ENCODE peak calls at places on chromosomes 12 and 14, in four cellular contexts. One of them, this sample, is unnamed. For H3K4me1, the result is how much of the 10 kb centered on the place peaks cover.

GRCh38 chr14:105168979-105169507 is 467 bp upstream of the JAG2 start:
- DNase-seq in PC-3: no peak
- DNase-seq in body of pancreas: no peak
- DNase-seq in neural progenitor cell: peak
- DNase-seq in this sample: peak

GRCh38 chr14:95197498-95198010 is 40.2 kb upstream of the DICER1 start:
- DNase-seq in PC-3: peak
- DNase-seq in body of pancreas: no peak
- DNase-seq in neural progenitor cell: peak
- DNase-seq in this sample: no peak

GRCh38 chr14:21343035-21343794 is 40.6 kb downstream of the SUPT16H start:
- DNase-seq in PC-3: no peak
- DNase-seq in body of pancreas: no peak
- DNase-seq in neural progenitor cell: no peak
- DNase-seq in this sample: no peak

GRCh38 chr14:96455588-96455987 is 46.6 kb upstream of the PAPOLA start:
- DNase-seq in PC-3: no peak
- DNase-seq in body of pancreas: no peak
- DNase-seq in neural progenitor cell: no peak
- DNase-seq in this sample: no peak

GRCh38 chr12:24861751-24862575 is 86.9 kb downstream of the BCAT1 start:
- DNase-seq in PC-3: no peak
- DNase-seq in body of pancreas: peak
- DNase-seq in neural progenitor cell: no peak
- DNase-seq in this sample: peak

GRCh38 chr12:1533602-1534304 is 60.6 kb downstream of the FBXL14 start:
- DNase-seq in PC-3: no peak
- DNase-seq in body of pancreas: no peak
- DNase-seq in neural progenitor cell: no peak
- DNase-seq in this sample: peak

GRCh38 chr12:96015672-96016071 is 19.5 kb upstream of the HAL start:
- DNase-seq in PC-3: peak
- DNase-seq in body of pancreas: peak
- DNase-seq in neural progenitor cell: peak
- DNase-seq in this sample: peak

GRCh38 chr12:52636189-52636588 is 15.8 kb downstream of the KRT2 start:
- DNase-seq in PC-3: no peak
- DNase-seq in body of pancreas: no peak
- DNase-seq in neural progenitor cell: no peak
- DNase-seq in this sample: no peak

GRCh38 chr14:65131176-65131765 is 29.0 kb upstream of the MAX start:
- DNase-seq in PC-3: peak
- DNase-seq in body of pancreas: no peak
- DNase-seq in neural progenitor cell: no peak
- DNase-seq in this sample: no peak

GRCh38 chr14:54486685-54487084 is 2.1 kb downstream of the GMFB start:
- DNase-seq in PC-3: no peak
- DNase-seq in body of pancreas: no peak
- DNase-seq in neural progenitor cell: no peak
- DNase-seq in this sample: peak

GRCh38 chr14:50631408-50631821 is 36.7 kb downstream of the SAV1 start:
- DNase-seq in PC-3: no peak
- DNase-seq in body of pancreas: no peak
- DNase-seq in neural progenitor cell: no peak
- DNase-seq in this sample: no peak

GRCh38 chr12:132284071-132284492 is 45.3 kb downstream of the GALNT9 start:
- DNase-seq in PC-3: peak
- DNase-seq in body of pancreas: no peak
- DNase-seq in neural progenitor cell: no peak
- DNase-seq in this sample: no peak

GRCh38 chr14:101857226-101857625 is 95.7 kb downstream of the PPP2R5C start:
- DNase-seq in PC-3: peak
- DNase-seq in body of pancreas: no peak
- DNase-seq in neural progenitor cell: no peak
- DNase-seq in this sample: no peak

GRCh38 chr14:36857842-36858445 is 196.3 kb downstream of the PAX9 start:
- DNase-seq in PC-3: no peak
- DNase-seq in body of pancreas: no peak
- DNase-seq in neural progenitor cell: no peak
- DNase-seq in this sample: no peak

GRCh38 chr14:78612666-78613065 is 442.5 kb downstream of the NRXN3 start:
- DNase-seq in PC-3: no peak
- DNase-seq in body of pancreas: no peak
- DNase-seq in neural progenitor cell: no peak
- DNase-seq in this sample: no peak

GRCh38 chr14:62253931-62254330 is 491.7 kb downstream of the SNAPC1 start:
- DNase-seq in PC-3: no peak
- DNase-seq in body of pancreas: no peak
- DNase-seq in neural progenitor cell: no peak
- DNase-seq in this sample: no peak

GRCh38 chr14:65156568-65157366 is 54.5 kb upstream of the MAX start:
- DNase-seq in PC-3: peak
- DNase-seq in body of pancreas: peak
- DNase-seq in neural progenitor cell: no peak
- DNase-seq in this sample: no peak

GRCh38 chr12:72017054-72017651 is 78.5 kb downstream of the TPH2 start:
- DNase-seq in PC-3: peak
- DNase-seq in body of pancreas: peak
- DNase-seq in neural progenitor cell: peak
- DNase-seq in this sample: peak

GRCh38 chr14:105605501-105606304 is 79.3 kb downstream of the TMEM121 start:
- DNase-seq in PC-3: no peak
- DNase-seq in body of pancreas: no peak
- DNase-seq in neural progenitor cell: no peak
- DNase-seq in this sample: no peak

GRCh38 chr14:94673781-94674231 is 61.6 kb downstream of the SERPINA3 start:
- DNase-seq in PC-3: no peak
- DNase-seq in body of pancreas: no peak
- DNase-seq in neural progenitor cell: no peak
- DNase-seq in this sample: no peak

GRCh38 chr14:69559581-69560011 is 15.1 kb downstream of the CCDC177 start:
- DNase-seq in PC-3: no peak
- DNase-seq in body of pancreas: no peak
- DNase-seq in neural progenitor cell: peak
- DNase-seq in this sample: no peak

DNA sequence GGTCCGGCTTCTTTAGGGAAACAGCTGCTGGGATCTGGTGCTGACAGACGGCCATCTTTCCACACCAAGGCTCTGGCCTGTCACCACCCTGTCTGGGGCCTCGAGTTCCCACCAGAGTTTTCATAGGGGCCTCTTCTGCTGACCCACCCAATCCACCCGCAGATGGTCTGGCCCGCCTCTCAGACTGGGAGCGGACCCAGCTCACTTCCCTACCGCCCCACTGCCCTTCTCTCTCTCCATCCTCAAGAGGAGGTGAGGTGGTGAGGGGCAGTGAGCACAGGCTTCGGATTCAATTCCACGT is 12.2 kb upstream of the RPS6KL1 start:
- DNase-seq in PC-3: no peak
- DNase-seq in body of pancreas: no peak
- DNase-seq in neural progenitor cell: no peak
- DNase-seq in this sample: no peak
- H3K4me1 ChIP-seq in PC-3: under half
- H3K4me1 ChIP-seq in body of pancreas: under half
- H3K4me1 ChIP-seq in neural progenitor cell: under half
- H3K4me1 ChIP-seq in this sample: under half

DNA sequence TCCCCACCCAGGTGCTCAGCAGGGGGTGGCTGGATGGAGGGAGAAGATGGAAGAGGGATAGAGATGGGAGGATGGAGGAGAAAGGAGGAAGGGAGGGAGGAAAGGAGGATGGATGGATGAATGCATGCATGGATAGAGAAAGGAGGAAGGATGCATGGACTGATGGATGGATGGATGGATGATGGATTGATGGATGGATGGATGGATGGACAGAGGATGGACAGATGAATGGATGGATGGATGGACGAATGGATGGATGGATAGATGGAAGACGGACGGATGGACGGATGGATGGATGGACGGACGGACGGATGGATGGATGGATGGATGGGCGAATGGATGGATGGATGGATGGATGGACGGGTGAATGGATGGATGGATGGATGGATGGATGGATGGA is 64.1 kb downstream of the NCOR2 start:
- DNase-seq in PC-3: no peak
- DNase-seq in body of pancreas: no peak
- DNase-seq in neural progenitor cell: no peak
- DNase-seq in this sample: no peak
- H3K4me1 ChIP-seq in PC-3: under half
- H3K4me1 ChIP-seq in body of pancreas: half or more
- H3K4me1 ChIP-seq in neural progenitor cell: half or more
- H3K4me1 ChIP-seq in this sample: under half

GRCh38 chr12:4148418-4149056 is 125.0 kb upstream of the CCND2 start:
- DNase-seq in PC-3: no peak
- DNase-seq in body of pancreas: peak
- DNase-seq in neural progenitor cell: no peak
- DNase-seq in this sample: no peak

GRCh38 chr12:4154672-4155225 is 118.8 kb upstream of the CCND2 start:
- DNase-seq in PC-3: no peak
- DNase-seq in body of pancreas: no peak
- DNase-seq in neural progenitor cell: no peak
- DNase-seq in this sample: no peak

GRCh38 chr12:4153343-4153892 is 120.1 kb upstream of the CCND2 start:
- DNase-seq in PC-3: no peak
- DNase-seq in body of pancreas: no peak
- DNase-seq in neural progenitor cell: no peak
- DNase-seq in this sample: no peak

GRCh38 chr12:4152145-4152795 is 121.3 kb upstream of the CCND2 start:
- DNase-seq in PC-3: no peak
- DNase-seq in body of pancreas: no peak
- DNase-seq in neural progenitor cell: no peak
- DNase-seq in this sample: no peak

GRCh38 chr12:4151362-4152121 is 122.0 kb upstream of the CCND2 start:
- DNase-seq in PC-3: no peak
- DNase-seq in body of pancreas: no peak
- DNase-seq in neural progenitor cell: no peak
- DNase-seq in this sample: no peak
- H3K4me1 ChIP-seq in PC-3: under half
- H3K4me1 ChIP-seq in body of pancreas: under half
- H3K4me1 ChIP-seq in neural progenitor cell: under half
- H3K4me1 ChIP-seq in this sample: under half

DNA sequence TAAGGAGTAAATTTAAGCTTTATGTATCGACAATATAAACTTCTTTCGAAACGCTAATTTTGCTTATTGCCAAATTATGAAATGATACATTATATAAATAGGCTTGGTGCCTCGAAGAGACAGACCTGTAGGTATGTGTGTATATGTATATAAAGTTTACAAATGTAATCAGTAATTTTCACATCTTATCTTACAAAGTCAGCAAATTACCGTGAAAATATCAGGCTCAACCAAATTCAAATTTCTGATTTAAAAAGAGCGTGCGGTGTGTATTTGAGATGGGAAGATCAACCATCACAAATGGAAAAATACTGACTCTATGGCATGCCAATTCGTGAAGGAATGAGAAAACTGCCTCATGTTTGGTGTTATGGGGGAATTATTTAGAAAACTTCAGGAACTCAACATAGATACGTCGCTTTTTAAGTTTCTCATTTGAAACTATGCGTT is 543 bp downstream of the ZCRB1 start:
- DNase-seq in PC-3: no peak
- DNase-seq in body of pancreas: no peak
- DNase-seq in neural progenitor cell: no peak
- DNase-seq in this sample: no peak
- H3K4me1 ChIP-seq in PC-3: under half
- H3K4me1 ChIP-seq in body of pancreas: under half
- H3K4me1 ChIP-seq in neural progenitor cell: under half
- H3K4me1 ChIP-seq in this sample: under half

This sample was measured in cardiac muscle cell.